ENCODE peak calls at places on chromosomes 13 and 19, in nine cellular contexts. N is tibial nerve; E is PC-3; Y is heart right ventricle; R is Peyer's patch; Z is heart left ventricle; G is cardiac muscle cell; P is CD8-positive, alpha-beta T cell; Q is brain microvascular endothelial cell. A is an unnamed sample.

GRCh38 chr13:33639640-33640080 is 178.3 kb upstream of the RFC3 start:
- DNase-seq in N (no peak), E (peak), Y (no peak), R (no peak), Z (no peak), G (no peak), P (no peak), Q (no peak), A (peak)

GRCh38 chr19:2561895-2562294 is 86.0 kb downstream of the GADD45B start:
- DNase-seq in N (no peak), E (no peak), Y (no peak), R (peak), Z (no peak), G (no peak), P (peak), Q (no peak), A (no peak)

GRCh38 chr19:51938936-51939335 is 11.7 kb downstream of the ZNF613 start:
- DNase-seq in N (no peak), E (no peak), Y (no peak), R (no peak), Z (no peak), G (no peak), P (no peak), Q (no peak), A (no peak)

GRCh38 chr13:32986552-32986951 is 29.7 kb upstream of the KL start:
- DNase-seq in N (no peak), E (no peak), Y (no peak), R (no peak), Z (no peak), G (no peak), P (no peak), Q (no peak), A (no peak)

GRCh38 chr13:50798923-50799322 is 44.6 kb downstream of the DLEU7 start:
- DNase-seq in N (no peak), E (peak), Y (no peak), R (no peak), Z (no peak), G (no peak), P (no peak), Q (peak), A (no peak)

GRCh38 chr13:44368062-44368591 is 5.5 kb upstream of the SERP2 start:
- DNase-seq in N (no peak), E (no peak), Y (no peak), R (no peak), Z (no peak), G (no peak), P (no peak), Q (no peak), A (no peak)

GRCh38 chr19:16293133-16294085 is 31.2 kb upstream of the KLF2 start:
- DNase-seq in N (peak), E (peak), Y (peak), R (peak), Z (peak), G (no peak), P (no peak), Q (peak), A (peak)

GRCh38 chr13:79593611-79594275 is 112.8 kb downstream of the NDFIP2 start:
- DNase-seq in N (no peak), E (peak), Y (no peak), R (no peak), Z (no peak), G (no peak), P (no peak), Q (peak), A (peak)

GRCh38 chr19:58346961-58347929 is 6.0 kb downstream of the A1BG start:
- DNase-seq in N (peak), E (no peak), Y (peak), R (peak), Z (peak), G (peak), P (peak), Q (peak), A (peak)

GRCh38 chr19:1456121-1456900 is 6.4 kb downstream of the APC2 start:
- DNase-seq in N (no peak), E (no peak), Y (peak), R (no peak), Z (no peak), G (no peak), P (no peak), Q (no peak), A (no peak)

GRCh38 chr19:646798-647565 is 7.3 kb downstream of the FGF22 start:
- DNase-seq in N (no peak), E (no peak), Y (no peak), R (no peak), Z (no peak), G (no peak), P (no peak), Q (no peak), A (no peak)

GRCh38 chr13:43085545-43085944 is 62.2 kb downstream of the DNAJC15 start:
- DNase-seq in N (no peak), E (peak), Y (no peak), R (no peak), Z (no peak), G (peak), P (no peak), Q (no peak), A (peak)

GRCh38 chr13:20303636-20304035 is 71.5 kb upstream of the GJB6 start:
- DNase-seq in N (no peak), E (peak), Y (no peak), R (peak), Z (no peak), G (no peak), P (no peak), Q (no peak), A (no peak)

GRCh38 chr13:97306646-97307045 is 84.5 kb downstream of the MBNL2 start:
- DNase-seq in N (no peak), E (no peak), Y (no peak), R (no peak), Z (no peak), G (no peak), P (no peak), Q (peak), A (no peak)

GRCh38 chr13:48579167-48579918 is 46.5 kb upstream of the RCBTB2 start:
- DNase-seq in N (no peak), E (no peak), Y (no peak), R (no peak), Z (no peak), G (no peak), P (no peak), Q (no peak), A (peak)

GRCh38 chr13:95709101-95709500 is 32.2 kb downstream of the DNAJC3 start:
- DNase-seq in N (no peak), E (no peak), Y (no peak), R (no peak), Z (no peak), G (no peak), P (no peak), Q (no peak), A (no peak)

GRCh38 chr13:98930014-98930625 is 47.7 kb downstream of the DOCK9 start:
- DNase-seq in N (no peak), E (no peak), Y (no peak), R (no peak), Z (no peak), G (no peak), P (no peak), Q (no peak), A (no peak)

GRCh38 chr19:38449518-38449917 is 16.0 kb downstream of the RYR1 start:
- DNase-seq in N (no peak), E (no peak), Y (no peak), R (no peak), Z (no peak), G (no peak), P (no peak), Q (no peak), A (no peak)

GRCh38 chr19:2171349-2172145 is 7.8 kb downstream of the DOT1L start:
- DNase-seq in N (no peak), E (no peak), Y (peak), R (peak), Z (peak), G (peak), P (peak), Q (no peak), A (no peak)

GRCh38 chr19:49512970-49513745 is 697 bp downstream of the FCGRT start:
- DNase-seq in N (peak), E (no peak), Y (peak), R (peak), Z (peak), G (peak), P (no peak), Q (no peak), A (no peak)

GRCh38 chr13:100515410-100515800 is 73.2 kb downstream of the GGACT start:
- DNase-seq in N (no peak), E (no peak), Y (no peak), R (no peak), Z (no peak), G (no peak), P (no peak), Q (no peak), A (no peak)

GRCh38 chr13:73167046-73167820 is 108.4 kb downstream of the KLF5 start:
- DNase-seq in N (no peak), E (peak), Y (no peak), R (no peak), Z (no peak), G (no peak), P (no peak), Q (no peak), A (no peak)

GRCh38 chr13:98173431-98173921 is 3.6 kb downstream of the RNF113B start:
- DNase-seq in N (peak), E (peak), Y (no peak), R (peak), Z (no peak), G (no peak), P (no peak), Q (peak), A (no peak)

GRCh38 chr19:6532244-6532999 is 1.6 kb downstream of the TNFSF9 start:
- DNase-seq in N (no peak), E (no peak), Y (no peak), R (peak), Z (peak), G (no peak), P (peak), Q (no peak), A (no peak)

GRCh38 chr13:101916108-101916757 is 463.8 kb downstream of the ITGBL1 start:
- DNase-seq in N (no peak), E (no peak), Y (peak), R (no peak), Z (peak), G (peak), P (no peak), Q (peak), A (no peak)

GRCh38 chr13:41864658-41865057 is 96.3 kb downstream of the VWA8 start:
- DNase-seq in N (no peak), E (no peak), Y (no peak), R (no peak), Z (no peak), G (no peak), P (no peak), Q (no peak), A (no peak)

GRCh38 chr19:1395194-1396018 is 5.9 kb downstream of the GAMT start:
- DNase-seq in N (no peak), E (no peak), Y (peak), R (no peak), Z (no peak), G (no peak), P (no peak), Q (no peak), A (no peak)

GRCh38 chr19:3721131-3721899 is 13.1 kb downstream of the TJP3 start:
- DNase-seq in N (peak), E (peak), Y (peak), R (peak), Z (peak), G (peak), P (peak), Q (peak), A (peak)

GRCh38 chr13:110306340-110306959 is 507 bp downstream of the COL4A1 start:
- DNase-seq in N (no peak), E (no peak), Y (no peak), R (peak), Z (peak), G (peak), P (no peak), Q (no peak), A (no peak)

GRCh38 chr19:8257052-8257443 is 47.9 kb downstream of the CERS4 start:
- DNase-seq in N (no peak), E (no peak), Y (no peak), R (no peak), Z (no peak), G (no peak), P (no peak), Q (no peak), A (peak)

GRCh38 chr19:55342044-55342531 is 2.4 kb downstream of the KMT5C start:
- DNase-seq in N (no peak), E (no peak), Y (no peak), R (no peak), Z (no peak), G (no peak), P (no peak), Q (no peak), A (no peak)

GRCh38 chr19:55341191-55342043 is 1.7 kb downstream of the KMT5C start:
- DNase-seq in N (peak), E (peak), Y (peak), R (peak), Z (peak), G (peak), P (peak), Q (peak), A (peak)

GRCh38 chr19:55339225-55340143 is at the start of gene KMT5C:
- DNase-seq in N (peak), E (peak), Y (peak), R (peak), Z (peak), G (peak), P (peak), Q (peak), A (peak)

GRCh38 chr19:55340144-55340783 is 588 bp downstream of the KMT5C start:
- DNase-seq in N (no peak), E (no peak), Y (no peak), R (no peak), Z (no peak), G (peak), P (peak), Q (no peak), A (no peak)

DNA sequence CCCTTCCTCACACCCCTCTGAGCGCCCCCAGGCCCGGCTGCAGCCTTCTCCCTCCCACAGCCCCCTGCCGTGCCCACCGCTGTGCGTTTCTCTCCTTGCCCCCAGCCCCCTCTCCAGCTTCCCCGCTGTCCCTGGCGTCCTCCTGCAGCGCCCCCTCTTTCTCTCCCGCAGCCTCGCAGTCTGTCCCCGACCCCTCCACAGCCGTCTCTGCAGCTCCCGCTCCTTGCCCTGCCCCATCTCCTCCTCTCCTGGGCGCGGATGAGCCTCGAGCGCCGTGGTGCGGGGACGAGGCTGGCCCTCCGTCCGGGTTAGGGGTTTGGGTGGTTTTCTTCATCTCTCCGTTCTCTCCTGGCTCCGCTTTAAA is 1.1 kb downstream of the KMT5C start:
- DNase-seq in N (no peak), E (no peak), Y (no peak), R (no peak), Z (no peak), G (peak), P (peak), Q (no peak), A (no peak)
- TF ChIP-seq CTCF in N (peak), E (peak), Y (no peak), R (no peak), Z (no peak), G (peak), P (no peak), Q (peak), A (no peak)

GRCh38 chr13:114123448-114123847 is 9.0 kb downstream of the RASA3 start:
- DNase-seq in N (no peak), E (no peak), Y (no peak), R (no peak), Z (no peak), G (no peak), P (peak), Q (no peak), A (no peak)
- H3K27ac ChIP-seq in N (no peak), E (no peak), Y (peak), R (peak), Z (no peak), G (no peak), P (peak), Q (no peak), A (peak)

DNA sequence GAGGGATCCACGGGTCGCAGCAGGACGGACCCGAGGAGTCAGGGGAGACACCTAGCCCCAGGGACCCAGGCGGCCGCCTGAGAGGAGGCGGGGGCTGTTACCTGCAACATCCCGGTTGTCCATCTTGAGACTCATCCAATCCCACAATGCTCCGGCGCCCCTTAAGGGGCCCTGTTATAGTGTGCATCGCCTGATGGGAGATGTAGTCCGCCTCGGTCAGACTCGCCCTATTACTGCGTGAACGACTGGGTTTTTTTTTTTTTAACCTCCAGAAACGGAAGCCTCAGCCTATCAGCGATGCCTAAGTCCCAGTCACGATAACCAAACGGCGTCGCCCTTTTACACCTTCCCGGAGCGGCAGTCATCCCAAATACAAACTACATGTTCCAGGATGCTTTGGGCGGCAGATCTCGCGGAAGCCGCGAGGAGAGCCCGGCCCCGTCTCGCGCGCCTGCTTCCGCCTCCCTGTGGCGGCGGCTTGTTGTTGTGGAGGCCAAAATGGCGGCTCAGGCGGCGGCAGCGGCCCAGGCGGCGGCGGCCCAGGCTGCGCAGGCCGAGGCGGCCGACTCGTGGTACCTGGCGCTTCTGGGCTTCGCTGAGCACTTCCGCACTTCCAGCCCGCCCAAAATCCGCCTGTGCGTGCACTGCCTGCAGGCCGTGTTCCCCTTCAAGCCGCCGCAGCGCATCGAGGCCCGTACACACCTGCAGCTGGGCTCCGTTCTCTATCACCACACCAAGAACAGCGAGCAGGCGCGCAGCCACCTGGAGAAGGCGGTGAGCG is at the start of the genes MAU2 and SUGP1:
- DNase-seq in N (peak), E (peak), Y (peak), R (peak), Z (peak), G (peak), P (peak), Q (peak), A (peak)
- TF ChIP-seq CTCF in N (peak), E (no peak), Y (peak), R (peak), Z (peak), G (peak), P (no peak), Q (peak), A (no peak)

GRCh38 chr19:29630661-29631060 is 24.6 kb downstream of the POP4 start:
- DNase-seq in N (no peak), E (no peak), Y (no peak), R (peak), Z (no peak), G (no peak), P (no peak), Q (no peak), A (no peak)
- H3K27ac ChIP-seq in N (no peak), E (no peak), Y (no peak), R (no peak), Z (no peak), G (no peak), P (no peak), Q (no peak), A (no peak)

GRCh38 chr13:112877066-112877465 is 91.9 kb upstream of the MCF2L start:
- DNase-seq in N (no peak), E (no peak), Y (no peak), R (peak), Z (no peak), G (no peak), P (no peak), Q (no peak), A (no peak)

GRCh38 chr13:112873851-112874750 is 94.9 kb upstream of the MCF2L start:
- DNase-seq in N (peak), E (peak), Y (peak), R (peak), Z (peak), G (peak), P (peak), Q (peak), A (peak)

GRCh38 chr13:112875627-112876026 is 93.4 kb upstream of the MCF2L start:
- DNase-seq in N (no peak), E (no peak), Y (no peak), R (peak), Z (no peak), G (no peak), P (no peak), Q (no peak), A (no peak)

GRCh38 chr13:112876305-112877000 is 92.6 kb upstream of the MCF2L start:
- DNase-seq in N (no peak), E (no peak), Y (no peak), R (peak), Z (no peak), G (no peak), P (no peak), Q (no peak), A (no peak)

GRCh38 chr13:112874751-112875300 is 94.2 kb upstream of the MCF2L start:
- DNase-seq in N (no peak), E (no peak), Y (no peak), R (peak), Z (no peak), G (no peak), P (no peak), Q (no peak), A (no peak)
- TF ChIP-seq CTCF in N (no peak), E (no peak), Y (peak), R (no peak), Z (no peak), G (no peak), P (no peak), Q (no peak), A (peak)

GRCh38 chr19:40797166-40797962 is 1.6 kb upstream of the EGLN2 start:
- DNase-seq in N (no peak), E (no peak), Y (no peak), R (no peak), Z (no peak), G (no peak), P (no peak), Q (no peak), A (no peak)
- H3K27ac ChIP-seq in N (peak), E (no peak), Y (peak), R (peak), Z (peak), G (peak), P (peak), Q (no peak), A (peak)

GRCh38 chr19:18896421-18896841 is 473 bp upstream of the CERS1 start:
- DNase-seq in N (no peak), E (peak), Y (no peak), R (no peak), Z (peak), G (peak), P (no peak), Q (no peak), A (peak)

GRCh38 chr19:18895828-18896341 is at the start of gene CERS1:
- DNase-seq in N (no peak), E (no peak), Y (no peak), R (no peak), Z (peak), G (peak), P (no peak), Q (no peak), A (no peak)

GRCh38 chr19:18893573-18894253 is 2.2 kb downstream of the CERS1 start:
- DNase-seq in N (no peak), E (no peak), Y (no peak), R (no peak), Z (peak), G (no peak), P (no peak), Q (no peak), A (no peak)

GRCh38 chr19:18894254-18895037 is 1.5 kb downstream of the CERS1 start:
- DNase-seq in N (no peak), E (no peak), Y (no peak), R (no peak), Z (peak), G (no peak), P (no peak), Q (no peak), A (peak)

DNA sequence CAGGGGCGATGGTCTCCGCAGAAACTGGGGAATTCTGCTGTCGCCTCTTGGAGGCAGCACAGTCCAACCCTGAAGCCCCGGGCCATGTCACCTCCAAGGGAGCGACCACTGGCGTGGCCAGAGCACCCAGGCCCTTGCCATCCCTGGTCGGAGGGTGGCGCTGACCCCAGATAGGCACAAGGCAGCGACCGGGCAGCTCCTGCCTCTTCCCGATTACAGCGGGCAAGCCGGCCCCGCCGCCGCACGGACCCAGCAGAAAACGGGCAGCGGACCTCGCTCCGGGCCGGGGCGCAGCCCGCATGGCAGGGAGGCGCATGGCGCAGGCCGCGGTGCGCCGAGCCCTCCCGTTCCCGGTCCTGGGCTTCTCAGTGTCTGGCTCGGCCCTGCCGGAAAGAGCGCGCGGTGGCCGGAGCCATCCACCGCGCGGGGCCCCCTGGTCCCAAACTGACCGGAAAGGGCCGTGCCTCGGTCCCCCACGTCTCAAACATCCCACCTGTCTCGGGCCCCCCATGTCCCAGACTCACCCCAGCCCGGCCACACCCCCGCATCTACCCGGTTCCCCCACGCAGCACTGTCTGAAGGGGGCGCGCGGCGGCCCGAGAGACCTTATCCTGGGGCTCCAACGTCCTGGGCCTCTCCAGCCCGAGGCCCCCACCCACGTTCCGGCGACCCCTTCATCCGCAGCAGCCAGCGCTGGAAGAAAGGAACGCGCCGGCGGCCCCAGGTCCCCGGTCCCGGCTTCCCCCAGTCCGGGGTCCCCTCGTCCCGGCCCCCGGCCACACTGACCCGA is 725 bp downstream of the CERS1 start:
- DNase-seq in N (peak), E (peak), Y (no peak), R (no peak), Z (peak), G (peak), P (no peak), Q (no peak), A (peak)
- TF ChIP-seq CTCF in N (peak), E (peak), Y (peak), R (no peak), Z (no peak), G (peak), P (no peak), Q (peak), A (peak)